ENCODE peak calls at places on chromosomes 13 and 19, in seven cellular contexts. T, Q, H, X, K, M and S are unnamed samples.

GRCh38 chr19:18023596-18024212 is 15.7 kb downstream of the ARRDC2 start:
- DNase-seq in M (no peak), X (no peak), H (no peak), K (no peak), T (no peak), Q (no peak), S (no peak)

GRCh38 chr19:18839465-18840287 is 7.9 kb downstream of the UPF1 start:
- DNase-seq in M (no peak), Q (no peak), H (peak; percentile 69), K (no peak), X (no peak), T (no peak), S (no peak)

GRCh38 chr19:4402171-4403004 is at the start of gene CHAF1A:
- DNase-seq in X (peak; percentile 97), Q (peak; percentile 99), H (peak; percentile 100), T (peak; percentile 99), K (peak; percentile 98), M (peak; percentile 100), S (peak; percentile 100)

GRCh38 chr19:19461671-19462622 is 53.4 kb downstream of the TSSK6 start:
- DNase-seq in X (no peak), T (no peak), H (no peak), K (no peak), M (no peak), Q (no peak), S (peak; percentile 77)

GRCh38 chr13:40389081-40389641 is 277.3 kb downstream of the FOXO1 start:
- DNase-seq in H (no peak), T (no peak), K (peak; percentile 33), Q (peak; percentile 35), X (no peak), M (no peak), S (no peak)

GRCh38 chr19:952049-952679 is 26.3 kb downstream of the ARID3A start:
- DNase-seq in M (no peak), K (no peak), X (no peak), T (no peak), Q (no peak), H (no peak), S (no peak)

GRCh38 chr13:109126973-109127615 is 497.7 kb downstream of the MYO16 start:
- DNase-seq in T (no peak), K (no peak), H (no peak), Q (no peak), M (no peak), X (no peak), S (no peak)

GRCh38 chr19:14118165-14119051 is 846 bp upstream of the PRKACA start:
- DNase-seq in T (no peak), X (no peak), M (peak; percentile 40), Q (no peak), K (no peak), H (no peak), S (no peak)

GRCh38 chr19:33646306-33646705 is 24.6 kb downstream of the CHST8 start:
- DNase-seq in X (no peak), K (no peak), M (no peak), T (no peak), H (no peak), Q (no peak), S (no peak)

GRCh38 chr13:100176781-100177389 is 88.0 kb downstream of the PCCA start:
- DNase-seq in K (no peak), X (no peak), Q (no peak), T (no peak), M (no peak), H (no peak), S (no peak)

GRCh38 chr19:13985771-13986347 is 20.3 kb downstream of the RFX1 start:
- DNase-seq in M (no peak), T (no peak), H (no peak), X (no peak), K (no peak), Q (no peak), S (no peak)

GRCh38 chr19:34017024-34017423 is 155.3 kb upstream of the LSM14A start:
- DNase-seq in Q (no peak), T (no peak), K (no peak), H (no peak), M (no peak), X (no peak), S (no peak)

GRCh38 chr13:94121686-94122085 is 357.8 kb downstream of the DCT start:
- DNase-seq in K (no peak), X (no peak), M (peak; percentile 61), Q (no peak), H (peak; percentile 17), T (no peak), S (no peak)

GRCh38 chr19:5113101-5113557 is 144.2 kb downstream of the KDM4B start:
- DNase-seq in X (no peak), T (no peak), Q (no peak), M (peak; percentile 24), H (no peak), K (no peak), S (no peak)